ENCODE peak calls at places on chromosomes 1 and 21, in five cellular contexts. H is astrocyte of the cerebellum, U is progenitor cell of endocrine pancreas, M is ovary, V is endothelial cell. D is an unnamed sample.
A peak's percentile ranks its signal among the peaks of the same experiment; 100 is the strongest.

GRCh38 chr21:18663663-18664062 is 260.1 kb upstream of the TMPRSS15 start:
- DNase-seq in U (no peak), H (no peak), M (no peak), V (no peak), D (no peak)

GRCh38 chr1:151992345-151993083 is 1.1 kb downstream of the S100A10 start:
- DNase-seq in M (peak; percentile 74), V (no peak), H (peak; percentile 76), U (no peak), D (peak; percentile 32)

GRCh38 chr1:41225495-41225894 is 16.6 kb downstream of the SCMH1 start:
- DNase-seq in H (no peak), U (no peak), M (no peak), V (no peak), D (no peak)

GRCh38 chr1:232902766-232903357 is 47.5 kb upstream of the NTPCR start:
- DNase-seq in U (no peak), M (no peak), H (no peak), V (no peak), D (no peak)

GRCh38 chr1:224080082-224080774 is 33.7 kb upstream of the FBXO28 start:
- DNase-seq in U (no peak), V (no peak), H (no peak), M (no peak), D (no peak)

GRCh38 chr1:169047074-169047473 is 59.4 kb upstream of the ATP1B1 start:
- DNase-seq in H (no peak), M (no peak), U (no peak), V (no peak), D (no peak)

GRCh38 chr1:190908691-190909090 is 431.0 kb upstream of the BRINP3 start:
- DNase-seq in H (peak; percentile 6), V (no peak), M (no peak), U (no peak), D (no peak)

GRCh38 chr1:39170731-39171375 is 33.6 kb upstream of the MACF1 start:
- DNase-seq in V (no peak), M (no peak), H (no peak), U (no peak), D (no peak)

GRCh38 chr1:200038987-200039848 is 11.7 kb downstream of the NR5A2 start:
- DNase-seq in V (peak; percentile 59), M (no peak), H (no peak), U (no peak), D (peak; percentile 71)

GRCh38 chr1:243505986-243506689 is 250.3 kb downstream of the SDCCAG8 start:
- DNase-seq in U (no peak), V (no peak), M (no peak), H (no peak), D (no peak)

GRCh38 chr1:39722495-39722894 is 16.2 kb upstream of the PPIE start:
- DNase-seq in H (no peak), U (no peak), V (no peak), M (no peak), D (no peak)

GRCh38 chr1:176701151-176701866 is 238.3 kb downstream of the PAPPA2 start:
- DNase-seq in U (no peak), M (no peak), V (no peak), H (no peak), D (no peak)

GRCh38 chr1:183652547-183653467 is at the start of gene APOBEC4:
- DNase-seq in H (no peak), U (no peak), M (no peak), V (no peak), D (no peak)

GRCh38 chr1:181219938-181220337 is 131.4 kb downstream of the IER5 start:
- DNase-seq in M (no peak), V (no peak), H (no peak), U (no peak), D (no peak)

GRCh38 chr1:209231476-209232156 is 351.9 kb upstream of the CAMK1G start:
- DNase-seq in U (no peak), V (no peak), M (no peak), H (no peak), D (no peak)

GRCh38 chr1:9436258-9436657 is 103.0 kb upstream of the SLC25A33 start:
- DNase-seq in H (no peak), U (no peak), V (no peak), M (no peak), D (no peak)

GRCh38 chr1:174068000-174068399 is 45.8 kb upstream of the RC3H1 start:
- DNase-seq in H (no peak), M (no peak), V (no peak), U (no peak), D (no peak)

GRCh38 chr21:41164981-41165650 is 2.8 kb upstream of the BACE2 start:
- DNase-seq in V (no peak), H (no peak), M (no peak), U (no peak), D (no peak)

GRCh38 chr1:224503161-224504118 is 68.8 kb upstream of the WDR26 start:
- DNase-seq in U (peak; percentile 42), V (peak; percentile 79), H (peak; percentile 66), M (peak; percentile 65), D (peak; percentile 55)

GRCh38 chr1:203567596-203567995 is 59.0 kb upstream of the ATP2B4 start:
- DNase-seq in U (no peak), H (no peak), M (no peak), V (no peak), D (no peak)

GRCh38 chr1:78871249-78871648 is 135.3 kb downstream of the ADGRL4 start:
- DNase-seq in U (no peak), V (no peak), M (no peak), H (no peak), D (no peak)

GRCh38 chr1:196403803-196404690 is 204.2 kb downstream of the KCNT2 start:
- DNase-seq in M (no peak), U (no peak), H (peak; percentile 87), V (no peak), D (no peak)

GRCh38 chr1:153532161-153532560 is 3.6 kb downstream of the S100A6 start:
- DNase-seq in U (no peak), H (no peak), V (no peak), M (no peak), D (no peak)

GRCh38 chr21:15514073-15514946 is 215.5 kb upstream of the USP25 start:
- DNase-seq in M (no peak), H (no peak), U (no peak), V (no peak), D (no peak)

GRCh38 chr1:194067772-194068171 is 881.4 kb upstream of the B3GALT2 start:
- DNase-seq in H (no peak), M (no peak), V (no peak), U (no peak), D (no peak)

GRCh38 chr1:164703415-164703814 is 144.4 kb downstream of the PBX1 start:
- DNase-seq in V (no peak), M (no peak), H (no peak), U (no peak), D (no peak)

GRCh38 chr1:21313146-21313885 is 23.1 kb upstream of the ECE1 start:
- DNase-seq in H (no peak), V (no peak), M (no peak), U (no peak), D (no peak)

GRCh38 chr1:59101518-59101917 is 195.4 kb upstream of the FGGY start:
- DNase-seq in H (no peak), U (no peak), V (no peak), M (no peak), D (no peak)

GRCh38 chr1:43298055-43298454 is 2.7 kb upstream of the TIE1 start:
- DNase-seq in H (no peak), M (no peak), V (no peak), U (no peak), D (no peak)

GRCh38 chr1:220785166-220786056 is 1.3 kb upstream of the MTARC1 start:
- DNase-seq in V (no peak), H (no peak), M (no peak), U (no peak), D (no peak)

GRCh38 chr1:220786337-220787068 is at the start of gene MTARC1:
- DNase-seq in U (peak; percentile 68), M (peak; percentile 61), H (no peak), V (peak; percentile 65), D (peak; percentile 82)

GRCh38 chr1:220786057-220786336 is 716 bp upstream of the MTARC1 start:
- DNase-seq in H (no peak), U (no peak), V (no peak), M (no peak), D (no peak)

GRCh38 chr1:220788146-220788545 is 1.4 kb downstream of the MTARC1 start:
- DNase-seq in U (no peak), M (no peak), V (no peak), H (no peak), D (no peak)

DNA sequence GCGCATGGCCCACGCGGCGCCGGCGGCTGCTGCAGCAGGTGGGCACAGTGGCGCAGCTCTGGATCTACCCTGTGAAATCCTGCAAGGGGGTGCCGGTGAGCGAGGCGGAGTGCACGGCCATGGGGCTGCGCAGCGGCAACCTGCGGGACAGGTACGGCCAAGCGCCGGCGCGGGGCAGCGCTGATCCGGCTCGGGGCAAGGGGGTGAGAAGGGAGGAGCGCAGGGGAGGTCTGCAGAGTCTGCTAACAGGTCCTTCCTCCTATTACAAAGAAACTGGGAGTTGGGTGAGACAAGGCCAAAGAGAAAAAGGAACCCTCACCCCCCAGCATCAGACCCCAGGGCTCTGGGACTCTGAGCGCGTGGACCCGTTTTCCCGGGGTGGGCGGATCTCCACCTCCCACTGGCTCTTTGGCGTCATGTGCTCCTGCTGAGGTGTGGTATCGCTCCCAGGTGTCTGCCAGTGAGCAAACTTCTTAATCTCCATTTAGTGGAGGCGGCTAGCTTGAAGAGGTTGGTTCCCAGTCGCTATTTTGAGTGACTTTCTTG is 429 bp downstream of the MTARC1 start:
- DNase-seq in V (no peak), M (no peak), H (no peak), U (peak; percentile 52), D (no peak)
- TF ChIP-seq CTCF in V (no peak), M (no peak), H (no peak), U (peak; percentile 16), D (no peak)

GRCh38 chr1:19338323-19338762 is 26.2 kb downstream of the SLC66A1 start:
- DNase-seq in V (peak; percentile 55), U (peak; percentile 39), H (no peak), M (no peak), D (peak; percentile 67)
- TF ChIP-seq CTCF in V (peak; percentile 35), U (peak; percentile 64), H (peak; percentile 47), M (no peak), D (peak; percentile 53)

DNA sequence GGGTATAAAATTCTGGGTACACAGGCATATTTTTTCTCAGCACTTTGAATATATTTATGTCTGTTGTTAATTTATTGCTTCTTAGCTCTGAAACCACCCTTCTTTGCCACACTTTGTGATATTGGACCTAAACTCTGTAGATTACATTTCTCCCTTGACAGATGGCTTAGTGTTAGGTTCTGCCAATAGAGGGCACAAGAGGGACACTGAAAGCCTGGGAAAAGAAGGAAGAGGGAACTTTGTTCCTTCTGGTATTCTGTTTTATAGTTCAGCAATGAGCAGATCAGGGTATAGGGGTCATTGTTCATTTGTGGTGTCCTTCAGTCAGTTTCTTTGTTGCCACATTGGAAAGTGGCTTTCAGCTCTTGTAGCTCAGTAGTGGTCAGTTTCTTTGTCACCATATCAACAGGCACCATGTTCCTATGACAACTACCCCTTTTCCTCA is 423.5 kb upstream of the PROX1 start:
- DNase-seq in H (no peak), U (no peak), M (no peak), V (peak; percentile 42), D (no peak)
- TF ChIP-seq CTCF in H (peak; percentile 5), U (peak; percentile 35), M (no peak), V (peak; percentile 57), D (peak; percentile 10)

DNA sequence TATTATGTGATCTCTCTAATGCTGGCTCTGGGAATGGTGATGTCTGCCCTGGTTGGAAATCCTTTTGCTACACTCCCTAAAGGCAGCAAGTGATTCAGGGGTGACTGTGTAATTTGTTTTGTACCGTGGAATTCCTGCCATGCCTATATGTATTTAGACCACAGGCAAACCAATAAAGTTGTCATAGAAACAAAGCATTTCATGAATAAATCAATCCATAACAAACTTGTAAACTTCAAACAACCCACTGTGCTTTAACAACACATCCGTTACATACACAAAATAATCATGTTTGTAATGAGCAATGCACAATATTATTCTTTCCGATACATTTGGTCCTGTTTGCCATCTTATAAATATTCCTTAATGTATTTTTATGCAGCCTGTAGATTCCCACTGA is 330.3 kb upstream of the SNX7 start:
- DNase-seq in M (no peak), V (no peak), H (peak; percentile 72), U (no peak), D (no peak)
- TF ChIP-seq CTCF in M (no peak), V (no peak), H (no peak), U (no peak), D (no peak)

D was measured in nephron progenitor cell.